ENCODE peak calls at places on chromosome 6, in nine cellular contexts. O is GM04503; H is anterior cingulate cortex; U is iPS DF 19.7; S is activated CD8-positive, alpha-beta memory T cell treated with anti-CD3 and anti-CD28 coated beads for 48 hours; P is mucosa of gallbladder; F is AG10803; B is fibroblast of the conjunctiva; R is activated T-cell treated with anti-CD3 and anti-CD28 coated beads for 1 hour. Y is an unnamed sample.

GRCh38 chr6:141464490-141464889 is 668.2 kb upstream of the GJE1 start:
- DNase-seq in O (peak; percentile 63), H (no peak), U (no peak), S (no peak), P (no peak), F (peak; percentile 83), B (peak; percentile 87), R (no peak), Y (no peak)

GRCh38 chr6:43947860-43948259 is 177.8 kb downstream of the VEGFA start:
- DNase-seq in O (no peak), H (no peak), U (no peak), S (no peak), P (no peak), F (no peak), B (no peak), R (no peak), Y (no peak)

GRCh38 chr6:180295-180694 is 112.0 kb upstream of the DUSP22 start:
- DNase-seq in O (no peak), H (no peak), U (no peak), S (no peak), P (no peak), F (no peak), B (no peak), R (no peak), Y (no peak)

GRCh38 chr6:129485746-129486145 is 224.2 kb downstream of the ARHGAP18 start:
- DNase-seq in O (no peak), H (peak; percentile 24), U (no peak), S (no peak), P (no peak), F (no peak), B (no peak), R (no peak), Y (peak; percentile 51)

GRCh38 chr6:25694366-25694765 is 42.4 kb downstream of the SCGN start:
- DNase-seq in O (no peak), H (no peak), U (no peak), S (no peak), P (no peak), F (no peak), B (no peak), R (no peak), Y (no peak)

GRCh38 chr6:135932651-135933050 is 81.2 kb downstream of the PDE7B start:
- DNase-seq in O (no peak), H (no peak), U (no peak), S (no peak), P (peak; percentile 25), F (no peak), B (no peak), R (no peak), Y (no peak)

GRCh38 chr6:167764215-167764614 is 62.5 kb upstream of the AFDN start:
- DNase-seq in O (no peak), H (no peak), U (no peak), S (no peak), P (no peak), F (no peak), B (no peak), R (no peak), Y (no peak)

GRCh38 chr6:46507426-46507825 is 16.2 kb upstream of the RCAN2 start:
- DNase-seq in O (no peak), H (no peak), U (no peak), S (no peak), P (peak; percentile 45), F (no peak), B (no peak), R (no peak), Y (no peak)

GRCh38 chr6:1667012-1667804 is 57.5 kb downstream of the FOXC1 start:
- DNase-seq in O (no peak), H (no peak), U (no peak), S (no peak), P (no peak), F (peak; percentile 41), B (peak; percentile 40), R (no peak), Y (no peak)

GRCh38 chr6:28981833-28982475 is 23.2 kb downstream of the ZNF311 start:
- DNase-seq in O (peak; percentile 52), H (peak; percentile 72), U (no peak), S (peak; percentile 84), P (peak; percentile 84), F (peak; percentile 92), B (peak; percentile 88), R (peak; percentile 64), Y (peak; percentile 86)

GRCh38 chr6:108968325-108968724 is 120.1 kb downstream of the ARMC2 start:
- DNase-seq in O (no peak), H (no peak), U (no peak), S (no peak), P (no peak), F (no peak), B (no peak), R (no peak), Y (no peak)

GRCh38 chr6:128139519-128139918 is 238.7 kb upstream of the THEMIS start:
- DNase-seq in O (no peak), H (no peak), U (no peak), S (no peak), P (peak; percentile 20), F (peak; percentile 35), B (no peak), R (no peak), Y (no peak)

GRCh38 chr6:149363154-149363553 is 36.9 kb upstream of the SUMO4 start:
- DNase-seq in O (no peak), H (no peak), U (no peak), S (no peak), P (no peak), F (no peak), B (no peak), R (no peak), Y (no peak)

GRCh38 chr6:158758464-158758863 is 60.7 kb downstream of the EZR start:
- DNase-seq in O (no peak), H (no peak), U (no peak), S (no peak), P (no peak), F (no peak), B (no peak), R (no peak), Y (no peak)

GRCh38 chr6:145502417-145502816 is 232.9 kb downstream of the EPM2A start:
- DNase-seq in O (no peak), H (no peak), U (no peak), S (no peak), P (no peak), F (no peak), B (no peak), R (no peak), Y (no peak)

GRCh38 chr6:3390698-3391097 is 66.2 kb downstream of the SLC22A23 start:
- DNase-seq in O (peak; percentile 94), H (peak; percentile 42), U (no peak), S (no peak), P (peak; percentile 83), F (peak; percentile 98), B (peak; percentile 95), R (no peak), Y (peak; percentile 74)

GRCh38 chr6:131182991-131183425 is 47.7 kb downstream of the AKAP7 start:
- DNase-seq in O (no peak), H (peak; percentile 21), U (no peak), S (no peak), P (no peak), F (peak; percentile 52), B (peak; percentile 10), R (no peak), Y (peak; percentile 55)

GRCh38 chr6:37783025-37783825 is 36.3 kb upstream of the ZFAND3 start:
- DNase-seq in O (no peak), H (peak; percentile 30), U (peak; percentile 50), S (peak; percentile 16), P (no peak), F (peak; percentile 41), B (peak; percentile 29), R (no peak), Y (peak; percentile 25)

GRCh38 chr6:163438940-163439335 is 24.4 kb downstream of the QKI start:
- DNase-seq in O (no peak), H (peak; percentile 26), U (no peak), S (no peak), P (no peak), F (no peak), B (no peak), R (peak; percentile 28), Y (no peak)

GRCh38 chr6:153816306-153816845 is 222.7 kb upstream of the OPRM1 start:
- DNase-seq in O (no peak), H (no peak), U (no peak), S (no peak), P (peak; percentile 69), F (no peak), B (no peak), R (no peak), Y (no peak)

GRCh38 chr6:33169286-33170175 is 22.7 kb downstream of the COL11A2 start:
- DNase-seq in O (no peak), H (no peak), U (no peak), S (no peak), P (no peak), F (no peak), B (no peak), R (no peak), Y (no peak)

GRCh38 chr6:37242429-37243052 is 15.0 kb upstream of the TBC1D22B start:
- DNase-seq in O (peak; percentile 96), H (no peak), U (no peak), S (no peak), P (peak; percentile 41), F (peak; percentile 98), B (peak; percentile 96), R (no peak), Y (no peak)

GRCh38 chr6:41427642-41428401 is 92.4 kb downstream of the NCR2 start:
- DNase-seq in O (no peak), H (peak; percentile 37), U (no peak), S (no peak), P (peak; percentile 35), F (no peak), B (no peak), R (no peak), Y (peak; percentile 50)

GRCh38 chr6:40579101-40579500 is 8.1 kb downstream of the LRFN2 start:
- DNase-seq in O (no peak), H (no peak), U (no peak), S (no peak), P (no peak), F (no peak), B (no peak), R (no peak), Y (no peak)

GRCh38 chr6:11094411-11094851 is 797 bp downstream of the SMIM13 start:
- DNase-seq in O (no peak), H (peak; percentile 28), U (no peak), S (peak; percentile 20), P (peak; percentile 36), F (peak; percentile 42), B (peak; percentile 12), R (peak; percentile 26), Y (peak; percentile 40)

GRCh38 chr6:121627761-121628160 is 192.3 kb downstream of the GJA1 start:
- DNase-seq in O (no peak), H (no peak), U (no peak), S (no peak), P (no peak), F (no peak), B (no peak), R (no peak), Y (no peak)

GRCh38 chr6:63643862-63644261 is 8.3 kb downstream of the PHF3 start:
- DNase-seq in O (no peak), H (no peak), U (no peak), S (no peak), P (no peak), F (peak; percentile 8), B (no peak), R (no peak), Y (no peak)

GRCh38 chr6:39892490-39893129 is 41.7 kb downstream of the MOCS1 start:
- DNase-seq in O (no peak), H (peak; percentile 60), U (no peak), S (no peak), P (peak; percentile 74), F (peak; percentile 73), B (peak; percentile 57), R (no peak), Y (peak; percentile 83)

GRCh38 chr6:99334526-99335127 is 14.8 kb downstream of the FAXC start:
- DNase-seq in O (no peak), H (no peak), U (no peak), S (no peak), P (peak; percentile 25), F (peak; percentile 52), B (peak; percentile 34), R (no peak), Y (peak; percentile 42)

GRCh38 chr6:52423971-52424381 is 3.8 kb downstream of the EFHC1 start:
- DNase-seq in O (peak; percentile 67), H (no peak), U (no peak), S (no peak), P (no peak), F (peak; percentile 89), B (peak; percentile 73), R (no peak), Y (no peak)

GRCh38 chr6:30876039-30876730 is 8.1 kb upstream of the DDR1 start:
- DNase-seq in O (no peak), H (no peak), U (no peak), S (no peak), P (peak; percentile 39), F (peak; percentile 43), B (peak; percentile 85), R (no peak), Y (no peak)

Y was measured in globus pallidus.